ENCODE peak calls at places on chromosomes 7 and 10, in five cellular contexts. L is GM12878, Q is K562, S is SK-N-SH, F is H1. J is an unnamed sample.

GRCh38 chr7:81846398-81846797 is 76.6 kb upstream of the HGF start:
- DNase-seq in L (peak; percentile 57), Q (no peak), S (no peak), F (no peak), J (no peak)

GRCh38 chr7:6148724-6149360 is 117.7 kb downstream of the ANKRD61 start:
- DNase-seq in L (no peak), F (no peak), S (no peak), Q (no peak), J (no peak)

GRCh38 chr7:128215281-128215680 is 25.8 kb upstream of the LEP start:
- DNase-seq in Q (no peak), L (no peak), S (no peak), F (no peak), J (no peak)

GRCh38 chr7:151626422-151627115 is 106.9 kb upstream of the RHEB start:
- DNase-seq in S (peak; percentile 56), Q (peak; percentile 27), F (peak; percentile 48), L (no peak), J (no peak)

GRCh38 chr10:79178614-79179403 is 110.0 kb downstream of the ZMIZ1 start:
- DNase-seq in S (peak; percentile 90), L (no peak), Q (peak; percentile 99), F (no peak), J (no peak)

GRCh38 chr7:128812514-128813168 is 17.6 kb upstream of the FLNC start:
- DNase-seq in L (no peak), Q (peak; percentile 97), S (no peak), F (no peak), J (no peak)

GRCh38 chr10:93542358-93542791 is 24.1 kb upstream of the FFAR4 start:
- DNase-seq in S (peak; percentile 68), F (no peak), L (no peak), Q (peak; percentile 19), J (no peak)

GRCh38 chr7:2554654-2555053 is 670 bp downstream of the BRAT1 start:
- DNase-seq in S (peak; percentile 75), L (no peak), Q (peak; percentile 39), F (no peak), J (no peak)

GRCh38 chr7:81110673-81111072 is 191.8 kb upstream of the SEMA3C start:
- DNase-seq in Q (no peak), S (no peak), F (no peak), L (no peak), J (no peak)

GRCh38 chr7:137754076-137754851 is 92.5 kb downstream of the DGKI start:
- DNase-seq in Q (no peak), F (no peak), S (no peak), L (peak; percentile 27), J (no peak)

GRCh38 chr7:47497367-47498096 is 84.4 kb downstream of the TNS3 start:
- DNase-seq in F (no peak), Q (no peak), S (peak; percentile 60), L (peak; percentile 52), J (no peak)

GRCh38 chr10:34024708-34025425 is 690.4 kb upstream of the NRP1 start:
- DNase-seq in L (no peak), S (no peak), Q (no peak), F (peak; percentile 62), J (peak; percentile 29)

GRCh38 chr7:3095046-3095445 is 51.4 kb upstream of the CARD11 start:
- DNase-seq in Q (no peak), L (no peak), F (no peak), S (no peak), J (no peak)

DNA sequence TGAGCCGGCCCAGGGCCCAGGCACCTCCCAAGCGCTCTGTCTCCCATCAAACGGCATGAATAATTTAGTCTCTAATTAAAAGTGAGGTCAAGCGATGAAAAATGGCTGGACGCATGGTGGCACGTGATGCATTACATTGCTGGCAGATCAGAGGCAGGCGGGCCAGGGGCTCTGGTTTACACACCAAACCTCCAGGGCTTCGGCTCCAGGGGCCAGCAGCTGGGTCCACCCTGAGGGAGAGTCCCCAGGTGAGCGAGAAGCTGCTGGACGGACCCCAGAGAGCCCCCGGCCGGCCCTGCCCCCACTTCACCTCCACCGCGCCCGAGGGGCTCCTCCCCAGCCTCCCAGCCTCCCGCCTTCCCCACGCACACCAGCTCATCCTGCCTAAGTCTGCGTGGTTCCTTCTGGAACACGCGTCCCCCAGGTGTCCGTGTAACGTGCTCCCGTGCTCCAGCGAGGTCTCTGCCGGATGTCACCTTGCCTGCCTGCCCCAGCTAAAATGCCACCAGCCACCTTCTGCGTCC is 23.2 kb downstream of the UNCX start:
- DNase-seq in L (no peak), S (no peak), Q (no peak), F (no peak), J (no peak)
- H3K27me3 ChIP-seq in L (no peaks in the 10 kb centered on the region), S (peaks cover 98% of the 10 kb centered on the region), Q (peaks cover 32% of the 10 kb centered on the region), F (no peaks in the 10 kb centered on the region), J (no peaks in the 10 kb centered on the region)

GRCh38 chr7:25726180-25726579 is 425.8 kb upstream of the NFE2L3 start:
- DNase-seq in L (no peak), Q (peak; percentile 32), F (peak; percentile 50), S (no peak), J (no peak)
- TF ChIP-seq JUND in L (no peak), Q (no peak), F (no peak), S (no peak), J (no peak)

GRCh38 chr10:100988166-100988565 is 823 bp downstream of the TWNK start:
- DNase-seq in L (no peak), Q (no peak), S (no peak), F (no peak), J (no peak)

GRCh38 chr10:100987685-100988049 is 324 bp downstream of the TWNK start:
- DNase-seq in S (no peak), Q (no peak), L (no peak), F (no peak), J (no peak)

GRCh38 chr10:100986952-100987684 is at the start of the genes MRPL43 and TWNK:
- DNase-seq in Q (peak; percentile 87), L (no peak), F (peak; percentile 92), S (peak; percentile 93), J (peak; percentile 68)

GRCh38 chr10:100986623-100986951 is 710 bp downstream of the MRPL43 start:
- DNase-seq in S (no peak), Q (no peak), F (no peak), L (no peak), J (no peak)

GRCh38 chr10:100989088-100989487 is 1.7 kb downstream of the TWNK start:
- DNase-seq in S (no peak), F (no peak), L (no peak), Q (no peak), J (no peak)
- H3K9ac ChIP-seq in S (no peak overlapping the region), F (no peak overlapping the region), L (no peak overlapping the region), Q (peak overlapping the region; percentile 99), J (peak overlapping the region; percentile 96)

DNA sequence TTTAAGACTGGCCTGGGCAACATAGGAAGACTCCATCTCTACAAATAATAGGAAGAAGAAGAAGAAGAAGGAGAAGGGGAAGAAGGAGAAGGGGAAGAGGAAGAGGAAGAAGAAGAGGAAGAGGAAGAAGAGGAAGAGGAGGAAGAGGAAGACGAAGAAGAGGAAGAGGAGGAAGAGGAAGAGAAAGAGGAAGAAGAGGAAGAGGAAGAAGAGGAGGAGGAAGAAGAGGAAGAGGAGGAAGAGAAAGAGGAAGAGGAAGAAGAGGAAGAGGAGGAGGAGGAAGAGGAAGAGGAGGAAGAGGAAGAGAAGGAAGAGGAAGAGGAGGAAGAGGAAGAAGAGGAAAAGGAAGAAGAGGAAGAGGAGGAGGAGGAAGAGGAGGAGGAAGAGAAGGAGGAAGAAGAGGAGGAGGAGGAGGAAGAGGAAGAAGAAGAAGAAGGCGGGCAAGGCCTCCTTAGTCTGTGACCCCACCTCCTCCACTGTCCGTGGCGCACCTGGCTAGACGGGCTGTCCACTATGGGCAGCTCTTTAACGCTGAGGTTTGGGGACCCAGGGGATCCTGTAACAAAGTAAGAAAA is 28.8 kb upstream of the ZFAND2A start:
- DNase-seq in L (no peak), S (no peak), F (no peak), Q (no peak), J (no peak)
- H3K27me3 ChIP-seq in L (no peaks in the 10 kb centered on the region), S (peaks cover 62% of the 10 kb centered on the region), F (no peaks in the 10 kb centered on the region), Q (peaks cover 52% of the 10 kb centered on the region), J (no peaks in the 10 kb centered on the region)

DNA sequence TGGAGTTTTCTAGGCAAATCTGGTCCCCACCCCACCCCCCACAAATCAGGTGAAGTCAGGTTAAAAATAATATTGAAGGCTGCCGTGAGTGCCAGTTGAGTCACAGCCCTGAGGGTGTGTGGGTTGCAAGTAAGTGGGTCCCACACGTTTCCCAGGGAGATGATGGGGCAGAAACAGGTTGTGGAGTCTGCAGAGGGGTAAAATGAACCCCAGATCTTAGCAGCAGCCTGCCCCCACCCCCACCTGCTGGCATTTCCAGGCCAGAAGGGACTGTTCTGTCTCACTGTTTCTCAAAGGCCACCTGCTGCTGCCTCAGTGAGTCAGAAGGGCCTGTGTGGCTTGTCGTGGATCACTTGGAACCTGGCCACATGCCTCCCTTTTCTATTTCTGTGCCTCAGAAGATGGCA is 59.8 kb upstream of the SMNDC1 start:
- DNase-seq in F (no peak), L (no peak), S (no peak), Q (no peak), J (peak; percentile 37)
- TF ChIP-seq JUND in F (no peak), L (no peak), S (no peak), Q (no peak), J (no peak)

DNA sequence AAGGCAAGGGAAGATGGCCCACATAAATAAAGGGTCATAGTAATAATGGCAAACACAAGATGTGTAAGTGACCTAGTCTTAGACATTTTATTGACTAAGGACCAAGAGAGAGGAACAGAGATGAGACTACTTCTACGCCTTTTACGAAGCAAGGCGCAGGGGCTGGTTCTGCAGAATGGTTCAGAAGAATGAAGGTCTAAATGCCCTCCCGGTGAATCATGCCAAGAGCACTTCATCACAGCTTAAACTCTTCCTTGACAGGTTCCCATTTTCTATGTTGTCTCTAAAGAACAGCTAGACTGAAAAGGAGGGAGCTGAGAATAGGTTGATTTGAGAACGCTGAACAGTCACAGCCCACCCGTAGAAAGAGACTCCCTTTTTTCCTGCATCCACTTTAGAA is 93.5 kb upstream of the AUTS2 start:
- DNase-seq in S (no peak), Q (no peak), F (no peak), L (no peak), J (no peak)
- H3K9ac ChIP-seq in S (no peak overlapping the region), Q (no peak overlapping the region), F (no peak overlapping the region), L (no peak overlapping the region), J (no peak overlapping the region)